ENCODE peak calls at places on chromosomes 7 and 10, in nine cellular contexts. One of them, this sample, is unnamed.

GRCh38 chr10:48517482-48517881 is 87.4 kb downstream of the ARHGAP22 start:
- DNase-seq in epithelial cell of prostate: no peak
- DNase-seq in neuronal stem cell: no peak
- DNase-seq in IMR-90: no peak
- DNase-seq in cardiac muscle cell: no peak
- DNase-seq in gastrocnemius medialis: no peak
- DNase-seq in neural progenitor cell: no peak
- DNase-seq in OCI-LY7: no peak
- DNase-seq in spleen: peak; percentile 52
- DNase-seq in this sample: no peak

GRCh38 chr7:98024075-98024474 is 34.1 kb upstream of the OCM2 start:
- DNase-seq in gastrocnemius medialis: no peak
- DNase-seq in neuronal stem cell: no peak
- DNase-seq in IMR-90: no peak
- DNase-seq in cardiac muscle cell: peak; percentile 7
- DNase-seq in spleen: no peak
- DNase-seq in OCI-LY7: no peak
- DNase-seq in neural progenitor cell: no peak
- DNase-seq in epithelial cell of prostate: no peak
- DNase-seq in this sample: no peak

GRCh38 chr7:778968-779451 is 51.9 kb upstream of the PRKAR1B start:
- DNase-seq in cardiac muscle cell: no peak
- DNase-seq in IMR-90: no peak
- DNase-seq in epithelial cell of prostate: no peak
- DNase-seq in OCI-LY7: no peak
- DNase-seq in gastrocnemius medialis: no peak
- DNase-seq in spleen: peak; percentile 73
- DNase-seq in neuronal stem cell: no peak
- DNase-seq in neural progenitor cell: no peak
- DNase-seq in this sample: no peak

GRCh38 chr10:4196948-4197390 is 412.0 kb upstream of the KLF6 start:
- DNase-seq in OCI-LY7: no peak
- DNase-seq in gastrocnemius medialis: no peak
- DNase-seq in neuronal stem cell: no peak
- DNase-seq in IMR-90: peak; percentile 17
- DNase-seq in neural progenitor cell: no peak
- DNase-seq in spleen: no peak
- DNase-seq in epithelial cell of prostate: no peak
- DNase-seq in cardiac muscle cell: no peak
- DNase-seq in this sample: no peak

GRCh38 chr7:105756402-105756801 is 120.0 kb downstream of the ATXN7L1 start:
- DNase-seq in OCI-LY7: no peak
- DNase-seq in neuronal stem cell: no peak
- DNase-seq in gastrocnemius medialis: no peak
- DNase-seq in IMR-90: no peak
- DNase-seq in epithelial cell of prostate: no peak
- DNase-seq in neural progenitor cell: no peak
- DNase-seq in spleen: no peak
- DNase-seq in cardiac muscle cell: no peak
- DNase-seq in this sample: no peak

GRCh38 chr10:125063256-125063945 is 97.0 kb downstream of the CTBP2 start:
- DNase-seq in cardiac muscle cell: no peak
- DNase-seq in OCI-LY7: no peak
- DNase-seq in neuronal stem cell: no peak
- DNase-seq in spleen: no peak
- DNase-seq in gastrocnemius medialis: no peak
- DNase-seq in neural progenitor cell: no peak
- DNase-seq in epithelial cell of prostate: no peak
- DNase-seq in IMR-90: no peak
- DNase-seq in this sample: no peak

GRCh38 chr10:31041011-31041410 is 9.3 kb upstream of the ZNF438 start:
- DNase-seq in epithelial cell of prostate: no peak
- DNase-seq in IMR-90: peak; percentile 41
- DNase-seq in OCI-LY7: no peak
- DNase-seq in neural progenitor cell: no peak
- DNase-seq in spleen: no peak
- DNase-seq in cardiac muscle cell: no peak
- DNase-seq in gastrocnemius medialis: no peak
- DNase-seq in neuronal stem cell: no peak
- DNase-seq in this sample: no peak

GRCh38 chr10:71075759-71076472 is 136.5 kb upstream of the UNC5B start:
- DNase-seq in cardiac muscle cell: no peak
- DNase-seq in OCI-LY7: no peak
- DNase-seq in neural progenitor cell: no peak
- DNase-seq in epithelial cell of prostate: no peak
- DNase-seq in IMR-90: no peak
- DNase-seq in neuronal stem cell: no peak
- DNase-seq in gastrocnemius medialis: no peak
- DNase-seq in spleen: peak; percentile 47
- DNase-seq in this sample: no peak

DNA sequence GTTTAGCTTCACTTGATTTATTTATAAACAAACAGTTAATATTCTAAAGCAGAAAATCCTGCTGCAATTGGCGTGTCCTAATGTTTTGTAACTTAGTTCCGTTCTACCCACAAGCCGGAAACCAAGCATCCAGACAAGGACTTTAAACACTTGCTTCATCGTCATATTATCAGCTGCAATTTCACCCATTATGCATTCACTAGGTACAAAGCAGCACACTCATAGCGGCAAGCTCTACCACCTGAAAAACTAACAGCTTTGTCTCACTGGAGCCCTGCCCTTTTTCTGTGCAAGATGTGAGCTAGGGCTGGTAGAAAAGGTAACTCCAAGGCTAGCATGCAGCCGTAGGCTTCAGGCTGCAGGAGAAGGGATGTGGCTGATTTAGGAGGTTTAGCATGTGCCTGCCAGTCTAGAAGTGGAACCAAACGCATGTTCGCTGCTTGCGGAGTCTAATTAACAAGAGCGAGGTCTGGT is 43.7 kb upstream of the BPGM start:
- DNase-seq in IMR-90: peak; percentile 28
- DNase-seq in neural progenitor cell: no peak
- DNase-seq in OCI-LY7: no peak
- DNase-seq in gastrocnemius medialis: no peak
- DNase-seq in cardiac muscle cell: peak; percentile 36
- DNase-seq in spleen: no peak
- DNase-seq in epithelial cell of prostate: no peak
- DNase-seq in neuronal stem cell: no peak
- DNase-seq in this sample: no peak
- H3K27ac ChIP-seq in IMR-90: no peak overlapping the region
- H3K27ac ChIP-seq in neural progenitor cell: no peak overlapping the region
- H3K27ac ChIP-seq in OCI-LY7: no peak overlapping the region
- H3K27ac ChIP-seq in gastrocnemius medialis: no peak overlapping the region
- H3K27ac ChIP-seq in cardiac muscle cell: no peak overlapping the region
- H3K27ac ChIP-seq in spleen: no peak overlapping the region
- H3K27ac ChIP-seq in epithelial cell of prostate: no peak overlapping the region
- H3K27ac ChIP-seq in neuronal stem cell: no peak overlapping the region
- H3K27ac ChIP-seq in this sample: peak overlapping the region; percentile 11

GRCh38 chr10:8233832-8234259 is 179.4 kb downstream of the GATA3 start:
- DNase-seq in gastrocnemius medialis: no peak
- DNase-seq in neural progenitor cell: no peak
- DNase-seq in OCI-LY7: no peak
- DNase-seq in neuronal stem cell: no peak
- DNase-seq in cardiac muscle cell: no peak
- DNase-seq in spleen: no peak
- DNase-seq in epithelial cell of prostate: no peak
- DNase-seq in IMR-90: no peak
- DNase-seq in this sample: no peak
- H3K27ac ChIP-seq in gastrocnemius medialis: no peak overlapping the region
- H3K27ac ChIP-seq in neural progenitor cell: no peak overlapping the region
- H3K27ac ChIP-seq in OCI-LY7: no peak overlapping the region
- H3K27ac ChIP-seq in neuronal stem cell: no peak overlapping the region
- H3K27ac ChIP-seq in cardiac muscle cell: no peak overlapping the region
- H3K27ac ChIP-seq in spleen: no peak overlapping the region
- H3K27ac ChIP-seq in epithelial cell of prostate: no peak overlapping the region
- H3K27ac ChIP-seq in IMR-90: no peak overlapping the region
- H3K27ac ChIP-seq in this sample: no peak overlapping the region

GRCh38 chr7:35253680-35254495 is at the start of gene TBX20:
- DNase-seq in neural progenitor cell: peak; percentile 91
- DNase-seq in gastrocnemius medialis: no peak
- DNase-seq in cardiac muscle cell: peak; percentile 92
- DNase-seq in neuronal stem cell: no peak
- DNase-seq in epithelial cell of prostate: no peak
- DNase-seq in spleen: peak; percentile 74
- DNase-seq in IMR-90: peak; percentile 19
- DNase-seq in OCI-LY7: peak; percentile 66
- DNase-seq in this sample: no peak

GRCh38 chr7:35255417-35255798 is 1.5 kb upstream of the TBX20 start:
- DNase-seq in IMR-90: no peak
- DNase-seq in neuronal stem cell: no peak
- DNase-seq in gastrocnemius medialis: no peak
- DNase-seq in epithelial cell of prostate: no peak
- DNase-seq in OCI-LY7: no peak
- DNase-seq in cardiac muscle cell: peak; percentile 45
- DNase-seq in neural progenitor cell: peak; percentile 48
- DNase-seq in spleen: no peak
- DNase-seq in this sample: no peak

GRCh38 chr7:35253182-35253679 is 669 bp downstream of the TBX20 start:
- DNase-seq in spleen: no peak
- DNase-seq in IMR-90: no peak
- DNase-seq in OCI-LY7: peak; percentile 41
- DNase-seq in neural progenitor cell: peak; percentile 72
- DNase-seq in neuronal stem cell: no peak
- DNase-seq in cardiac muscle cell: peak; percentile 29
- DNase-seq in gastrocnemius medialis: no peak
- DNase-seq in epithelial cell of prostate: no peak
- DNase-seq in this sample: no peak

GRCh38 chr7:35255909-35256876 is 2.3 kb upstream of the TBX20 start:
- DNase-seq in spleen: no peak
- DNase-seq in IMR-90: no peak
- DNase-seq in neuronal stem cell: no peak
- DNase-seq in OCI-LY7: peak; percentile 13
- DNase-seq in epithelial cell of prostate: no peak
- DNase-seq in gastrocnemius medialis: no peak
- DNase-seq in cardiac muscle cell: peak; percentile 58
- DNase-seq in neural progenitor cell: no peak
- DNase-seq in this sample: no peak

DNA sequence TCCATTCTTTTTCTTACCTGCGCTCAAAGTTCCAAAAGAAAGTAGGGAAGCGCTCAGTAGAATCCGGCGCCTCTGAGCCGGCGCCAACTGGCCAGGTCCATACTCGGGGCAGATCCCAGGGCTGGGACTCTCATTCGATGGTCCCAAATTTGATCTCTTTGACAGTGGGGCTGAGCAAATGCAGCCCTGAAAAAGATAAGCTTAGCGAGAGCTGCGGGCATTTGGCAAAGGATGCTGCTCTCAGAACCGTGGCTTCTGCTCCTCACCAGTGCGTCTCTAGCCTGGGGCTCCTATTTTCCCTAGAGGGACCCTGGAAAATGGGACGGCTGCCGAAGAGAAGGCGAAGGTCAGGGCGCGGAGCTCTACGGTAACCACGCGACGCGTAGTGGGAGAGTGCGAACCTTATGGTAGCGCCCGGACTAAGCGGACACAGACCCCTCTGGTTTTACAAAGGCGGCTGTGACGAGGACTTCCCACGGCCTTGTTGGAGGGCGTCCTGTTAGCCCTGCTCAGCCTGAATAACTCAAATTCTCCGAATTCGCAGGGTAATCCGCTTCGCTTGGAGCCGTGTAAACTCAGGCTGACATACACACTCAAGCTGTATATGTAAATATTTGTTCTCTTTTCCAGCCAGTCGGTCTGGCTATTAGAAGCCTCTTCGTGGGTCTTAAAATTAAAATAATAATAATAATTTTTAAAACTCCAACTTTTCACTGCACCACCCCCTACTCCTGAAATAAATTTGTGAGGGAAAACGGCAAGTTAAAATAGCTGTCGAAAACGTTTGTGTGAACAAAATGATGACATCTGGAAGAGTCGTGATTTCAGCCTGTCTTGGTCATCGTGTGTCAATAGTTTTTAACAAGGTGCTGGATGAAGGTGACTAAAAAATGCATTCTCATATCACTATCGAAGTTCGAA is 856 bp upstream of the TBX20 start:
- DNase-seq in gastrocnemius medialis: no peak
- DNase-seq in IMR-90: no peak
- DNase-seq in epithelial cell of prostate: no peak
- DNase-seq in neuronal stem cell: no peak
- DNase-seq in OCI-LY7: no peak
- DNase-seq in spleen: no peak
- DNase-seq in cardiac muscle cell: peak; percentile 74
- DNase-seq in neural progenitor cell: peak; percentile 67
- DNase-seq in this sample: no peak
- H3K27ac ChIP-seq in gastrocnemius medialis: no peak overlapping the region
- H3K27ac ChIP-seq in IMR-90: no peak overlapping the region
- H3K27ac ChIP-seq in epithelial cell of prostate: no peak overlapping the region
- H3K27ac ChIP-seq in neuronal stem cell: no peak overlapping the region
- H3K27ac ChIP-seq in OCI-LY7: no peak overlapping the region
- H3K27ac ChIP-seq in spleen: no peak overlapping the region
- H3K27ac ChIP-seq in cardiac muscle cell: peak overlapping the region; percentile 95
- H3K27ac ChIP-seq in neural progenitor cell: no peak overlapping the region
- H3K27ac ChIP-seq in this sample: no peak overlapping the region

DNA sequence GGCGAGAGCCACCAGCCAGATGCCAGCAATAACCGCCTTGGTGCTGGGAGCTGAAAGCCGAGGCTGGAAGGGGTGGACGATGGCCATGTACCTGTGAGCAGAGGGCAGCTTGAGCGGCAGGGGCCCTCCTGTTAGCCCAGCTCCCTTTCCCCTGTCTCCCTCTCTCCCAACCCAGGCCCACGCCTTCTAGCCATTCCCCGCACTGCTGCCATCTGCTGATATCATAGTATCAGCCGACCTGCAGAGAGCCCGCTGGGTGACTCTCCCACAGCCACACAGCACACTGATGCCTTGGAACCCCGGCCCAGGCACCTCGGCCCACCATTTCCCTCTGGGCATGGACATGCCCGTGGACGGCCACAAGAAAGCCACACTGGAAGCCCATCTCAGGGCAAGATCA is 1.7 kb downstream of the TACR2 start:
- DNase-seq in neural progenitor cell: no peak
- DNase-seq in gastrocnemius medialis: no peak
- DNase-seq in epithelial cell of prostate: no peak
- DNase-seq in IMR-90: no peak
- DNase-seq in spleen: peak; percentile 68
- DNase-seq in neuronal stem cell: no peak
- DNase-seq in OCI-LY7: no peak
- DNase-seq in cardiac muscle cell: no peak
- DNase-seq in this sample: no peak
- H3K27ac ChIP-seq in neural progenitor cell: no peak overlapping the region
- H3K27ac ChIP-seq in gastrocnemius medialis: no peak overlapping the region
- H3K27ac ChIP-seq in epithelial cell of prostate: no peak overlapping the region
- H3K27ac ChIP-seq in IMR-90: no peak overlapping the region
- H3K27ac ChIP-seq in spleen: no peak overlapping the region
- H3K27ac ChIP-seq in neuronal stem cell: no peak overlapping the region
- H3K27ac ChIP-seq in OCI-LY7: no peak overlapping the region
- H3K27ac ChIP-seq in cardiac muscle cell: no peak overlapping the region
- H3K27ac ChIP-seq in this sample: no peak overlapping the region

GRCh38 chr10:29583674-29584073 is 51.1 kb downstream of the SVIL start:
- DNase-seq in neuronal stem cell: no peak
- DNase-seq in spleen: no peak
- DNase-seq in gastrocnemius medialis: no peak
- DNase-seq in cardiac muscle cell: peak; percentile 15
- DNase-seq in neural progenitor cell: no peak
- DNase-seq in OCI-LY7: no peak
- DNase-seq in IMR-90: peak; percentile 60
- DNase-seq in epithelial cell of prostate: no peak
- DNase-seq in this sample: no peak
- H3K27ac ChIP-seq in neuronal stem cell: no peak overlapping the region
- H3K27ac ChIP-seq in spleen: no peak overlapping the region
- H3K27ac ChIP-seq in gastrocnemius medialis: peak overlapping the region; percentile 96
- H3K27ac ChIP-seq in cardiac muscle cell: no peak overlapping the region
- H3K27ac ChIP-seq in neural progenitor cell: no peak overlapping the region
- H3K27ac ChIP-seq in OCI-LY7: no peak overlapping the region
- H3K27ac ChIP-seq in IMR-90: no peak overlapping the region
- H3K27ac ChIP-seq in epithelial cell of prostate: no peak overlapping the region
- H3K27ac ChIP-seq in this sample: peak overlapping the region; percentile 62

This sample was measured in ascending aorta.